ENCODE peak calls at places on chromosomes 11 and 22, in five cellular contexts. T is lower lobe of right lung, V is left ventricle myocardium inferior, Z is heart right ventricle, A is Panc1. O is an unnamed sample.

GRCh38 chr11:27472398-27473016 is at the start of gene LGR4:
- DNase-seq in T (peak), V (peak), Z (peak), A (no peak), O (peak)

GRCh38 chr11:78138694-78139421 is 568 bp downstream of the ALG8 start:
- DNase-seq in A (no peak), T (no peak), V (no peak), Z (no peak), O (no peak)

GRCh38 chr11:45872513-45873356 is 12.7 kb upstream of the MAPK8IP1 start:
- DNase-seq in T (no peak), A (no peak), V (no peak), Z (no peak), O (peak)

GRCh38 chr22:50199836-50200332 is 927 bp upstream of the SELENOO start:
- DNase-seq in V (no peak), Z (no peak), A (no peak), T (no peak), O (no peak)

GRCh38 chr22:28710112-28710888 is 30.7 kb upstream of the TTC28 start:
- DNase-seq in Z (no peak), V (no peak), T (no peak), A (no peak), O (no peak)

GRCh38 chr11:60859616-60860250 is 4.0 kb upstream of the PTGDR2 start:
- DNase-seq in V (no peak), A (no peak), Z (no peak), T (peak), O (peak)

GRCh38 chr11:70583781-70584218 is 185.5 kb downstream of the CTTN start:
- DNase-seq in Z (no peak), V (no peak), A (no peak), T (peak), O (no peak)

GRCh38 chr11:43930868-43931716 is 11.3 kb upstream of the C11orf96 start:
- DNase-seq in Z (no peak), T (no peak), V (no peak), A (no peak), O (no peak)

GRCh38 chr22:29139965-29140782 is 65.5 kb upstream of the EMID1 start:
- DNase-seq in Z (no peak), V (no peak), A (no peak), T (no peak), O (no peak)

GRCh38 chr11:79167510-79168188 is 273.2 kb downstream of the TENM4 start:
- DNase-seq in Z (no peak), A (no peak), V (no peak), T (no peak), O (peak)

GRCh38 chr11:1480555-1481482 is 5.8 kb downstream of the MOB2 start:
- DNase-seq in V (peak), T (peak), A (no peak), Z (no peak), O (no peak)

GRCh38 chr11:126655807-126656128 is 300.3 kb downstream of the ST3GAL4 start:
- DNase-seq in A (no peak), V (no peak), T (no peak), Z (no peak), O (no peak)

GRCh38 chr11:45754746-45755145 is 50.2 kb upstream of the SLC35C1 start:
- DNase-seq in Z (no peak), A (no peak), V (no peak), T (no peak), O (no peak)

GRCh38 chr11:132064987-132065620 is 694.7 kb downstream of the NTM start:
- DNase-seq in A (no peak), V (no peak), Z (no peak), T (no peak), O (no peak)

GRCh38 chr22:49016909-49017768 is 810.5 kb downstream of the BRD1 start:
- DNase-seq in T (peak), Z (no peak), V (no peak), A (no peak), O (no peak)

GRCh38 chr11:60717956-60718355 is 6.6 kb upstream of the MS4A18 start:
- DNase-seq in V (no peak), A (no peak), T (no peak), Z (no peak), O (no peak)

GRCh38 chr11:62466444-62466843 is 47.6 kb downstream of the SCGB1A1 start:
- DNase-seq in V (no peak), T (no peak), Z (no peak), A (no peak), O (no peak)

GRCh38 chr11:102438311-102439062 is 14.1 kb downstream of the TMEM123 start:
- DNase-seq in A (no peak), Z (no peak), T (peak), V (no peak), O (no peak)

GRCh38 chr11:67082071-67082791 is 25.6 kb downstream of the RHOD start:
- DNase-seq in V (no peak), T (no peak), A (no peak), Z (no peak), O (no peak)

GRCh38 chr11:64165842-64166635 is at the start of gene MACROD1:
- DNase-seq in T (peak), V (peak), A (no peak), Z (peak), O (peak)

GRCh38 chr11:44627911-44628729 is 62.7 kb downstream of the CD82 start:
- DNase-seq in T (peak), A (no peak), Z (peak), V (peak), O (peak)

GRCh38 chr22:45064313-45065268 is 54.8 kb upstream of the PHF21B start:
- DNase-seq in A (no peak), V (no peak), Z (no peak), T (no peak), O (no peak)

GRCh38 chr11:91243630-91244029 is 981.0 kb upstream of the FAT3 start:
- DNase-seq in Z (no peak), A (no peak), V (no peak), T (no peak), O (no peak)

GRCh38 chr11:60871378-60872061 is 4.2 kb downstream of the ZP1 start:
- DNase-seq in V (peak), T (peak), A (no peak), Z (peak), O (no peak)

GRCh38 chr22:40707154-40707553 is 27.9 kb downstream of the MCHR1 start:
- DNase-seq in Z (no peak), V (no peak), A (no peak), T (no peak), O (no peak)

GRCh38 chr11:16494918-16495691 is 138.8 kb upstream of the SOX6 start:
- DNase-seq in A (no peak), T (no peak), V (no peak), Z (no peak), O (no peak)

GRCh38 chr11:35274909-35275807 is 136.2 kb downstream of the CD44 start:
- DNase-seq in V (peak), A (no peak), Z (peak), T (peak), O (no peak)

GRCh38 chr11:132115454-132115853 is 745.0 kb downstream of the NTM start:
- DNase-seq in Z (no peak), V (no peak), A (no peak), T (no peak), O (no peak)

GRCh38 chr11:1515082-1516060 is 28.8 kb upstream of the MOB2 start:
- DNase-seq in Z (peak), T (peak), V (peak), A (peak), O (peak)

GRCh38 chr11:122673706-122674105 is 18.2 kb downstream of the UBASH3B start:
- DNase-seq in T (no peak), V (no peak), Z (no peak), A (no peak), O (no peak)

GRCh38 chr11:559020-559620 is 1.4 kb downstream of the LMNTD2 start:
- DNase-seq in A (no peak), Z (no peak), V (no peak), T (no peak), O (no peak)

GRCh38 chr22:43861529-43861928 is 784 bp downstream of the SULT4A1 start:
- DNase-seq in T (no peak), V (no peak), Z (no peak), A (no peak), O (no peak)

GRCh38 chr22:26734339-26735018 is 77.1 kb downstream of the MIAT start:
- DNase-seq in T (no peak), V (no peak), A (no peak), Z (no peak), O (no peak)

GRCh38 chr11:8654503-8654902 is 28.0 kb downstream of the TRIM66 start:
- DNase-seq in Z (no peak), V (no peak), A (no peak), T (no peak), O (no peak)

GRCh38 chr22:50342651-50343540 is at the start of gene PPP6R2:
- DNase-seq in A (no peak), T (peak), V (peak), Z (peak), O (peak)

GRCh38 chr22:20862540-20862939 is 3.7 kb downstream of the SNAP29 start:
- DNase-seq in Z (no peak), A (no peak), T (no peak), V (no peak), O (no peak)

GRCh38 chr22:20858615-20859416 is at the start of the genes PI4KA and SNAP29:
- DNase-seq in A (peak), V (peak), T (peak), Z (peak), O (peak)

GRCh38 chr22:20857838-20858614 is 585 bp downstream of the PI4KA start:
- DNase-seq in A (no peak), Z (peak), V (peak), T (peak), O (peak)

GRCh38 chr22:20857247-20857643 is 1.4 kb downstream of the PI4KA start:
- DNase-seq in T (no peak), V (no peak), A (no peak), Z (no peak), O (no peak)

GRCh38 chr22:20859615-20860014 is 808 bp downstream of the SNAP29 start:
- DNase-seq in Z (no peak), A (no peak), V (no peak), T (no peak), O (no peak)
- H3K27ac ChIP-seq in Z (peak), A (peak), V (peak), T (peak), O (no peak)

GRCh38 chr11:119380160-119380815 is 1.2 kb downstream of the USP2 start:
- DNase-seq in T (no peak), Z (no peak), A (no peak), V (no peak), O (no peak)
- H3K27ac ChIP-seq in T (no peak), Z (peak), A (no peak), V (peak), O (peak)

DNA sequence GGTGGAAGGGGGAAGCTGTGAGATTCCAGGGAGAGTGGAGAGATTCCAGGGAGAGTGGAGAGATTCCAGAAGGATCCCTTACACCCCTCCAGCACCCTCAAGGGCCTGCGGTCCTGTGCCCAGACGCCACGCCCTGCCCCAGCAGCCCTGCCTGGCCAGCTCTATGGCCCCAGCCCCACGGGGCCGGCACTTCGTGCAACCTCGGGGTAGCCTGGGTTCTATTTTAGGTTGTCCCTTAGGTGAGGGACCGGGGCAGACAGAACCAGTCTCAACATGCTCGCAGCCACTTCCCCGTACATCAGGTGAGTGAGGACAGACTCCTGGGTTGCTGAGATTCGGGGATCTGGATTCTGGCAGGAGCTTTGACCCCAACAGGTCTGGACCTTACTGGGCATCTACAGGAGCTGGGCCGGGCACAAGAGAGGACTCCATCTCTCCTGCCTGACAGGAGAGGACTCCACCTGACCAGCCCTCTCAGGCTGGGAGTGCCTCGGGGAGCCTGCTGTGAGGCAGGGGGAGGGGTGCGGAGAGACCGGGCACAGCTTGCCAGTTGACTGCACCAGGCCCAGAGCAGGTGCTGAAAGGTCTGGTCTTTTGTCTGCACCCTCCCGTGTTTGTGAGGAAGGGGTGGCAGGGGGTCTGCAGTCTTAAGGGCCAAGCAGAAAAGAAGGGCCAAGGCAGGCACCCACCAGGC is 8.5 kb upstream of the ADORA2A start:
- DNase-seq in V (no peak), Z (no peak), T (no peak), A (no peak), O (no peak)
- H3K27ac ChIP-seq in V (peak), Z (peak), T (no peak), A (no peak), O (no peak)

DNA sequence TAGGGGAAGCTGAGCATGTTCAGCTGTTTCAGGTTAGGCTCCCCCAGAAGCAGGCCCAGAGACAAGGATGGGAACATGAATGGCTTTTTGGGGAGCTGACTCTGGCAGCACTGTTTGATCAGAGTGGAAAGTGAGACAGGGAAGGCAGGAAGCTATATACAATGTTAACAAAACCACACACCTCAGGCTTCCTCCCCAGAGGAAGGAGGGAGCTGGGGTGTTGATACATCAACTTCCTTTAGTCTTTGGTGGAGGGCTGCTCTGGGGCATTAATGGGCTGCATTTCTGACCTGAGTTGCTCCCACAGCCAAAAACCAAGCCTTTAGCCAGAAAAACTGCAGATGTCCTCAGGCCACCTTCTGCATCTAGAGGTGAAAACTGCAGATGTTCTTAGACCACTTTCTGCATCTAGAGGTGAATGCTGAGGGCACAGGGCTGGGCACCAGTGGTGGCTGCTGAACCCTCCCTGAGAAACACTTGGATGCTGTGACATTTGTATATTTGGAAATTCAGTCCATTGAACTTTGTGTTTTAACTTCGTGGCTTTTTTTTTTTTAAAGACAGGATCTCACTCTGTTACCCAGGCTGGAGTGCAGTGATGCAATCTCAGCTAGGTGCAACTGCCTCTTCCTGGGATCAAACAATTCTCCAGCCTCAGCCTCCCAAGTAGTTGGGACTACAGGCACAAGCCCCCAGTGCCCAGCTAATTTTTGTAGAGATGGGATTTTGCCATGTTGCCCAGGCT is 49.9 kb downstream of the KIAA1671 start:
- DNase-seq in T (no peak), Z (no peak), A (no peak), V (no peak), O (no peak)
- H3K27ac ChIP-seq in T (peak), Z (peak), A (peak), V (peak), O (no peak)

GRCh38 chr11:87039371-87039770 is 1.6 kb downstream of the TMEM135 start:
- DNase-seq in Z (no peak), V (no peak), T (no peak), A (no peak), O (no peak)
- H3K27ac ChIP-seq in Z (peak), V (peak), T (no peak), A (peak), O (no peak)

GRCh38 chr22:31107206-31108118 is at the start of gene SELENOM:
- DNase-seq in Z (peak), T (peak), A (peak), V (peak), O (peak)
- H3K27ac ChIP-seq in Z (peak), T (peak), A (peak), V (peak), O (peak)

GRCh38 chr11:72379384-72380131 is 54.8 kb downstream of the CLPB start:
- DNase-seq in A (no peak), Z (no peak), V (no peak), T (no peak), O (no peak)

GRCh38 chr11:72377596-72377995 is 56.7 kb downstream of the CLPB start:
- DNase-seq in V (no peak), Z (no peak), T (no peak), A (no peak), O (no peak)

GRCh38 chr11:72378704-72379383 is 55.5 kb downstream of the CLPB start:
- DNase-seq in T (peak), A (no peak), Z (peak), V (peak), O (no peak)

GRCh38 chr11:72373163-72373562 is 61.2 kb downstream of the CLPB start:
- DNase-seq in V (no peak), T (peak), Z (no peak), A (no peak), O (no peak)

DNA sequence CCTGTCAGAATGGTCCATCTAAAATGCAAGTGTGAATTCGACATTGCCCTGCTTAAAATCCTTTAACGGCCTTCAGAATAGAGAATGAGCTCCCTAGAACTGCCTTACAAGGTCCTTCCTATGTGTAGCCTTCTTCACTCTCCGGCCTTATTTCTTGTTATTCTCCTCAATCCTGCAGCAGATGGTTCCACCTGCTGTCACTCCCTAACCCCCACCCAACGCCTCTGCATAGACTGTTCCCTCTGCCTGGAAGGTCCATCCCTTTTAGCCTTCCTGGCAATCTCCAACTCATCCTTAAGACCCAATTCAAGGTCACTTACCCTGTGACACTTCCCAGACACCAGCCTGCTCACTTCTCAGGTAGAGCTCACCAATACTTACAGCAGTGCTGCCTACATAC is 59.1 kb downstream of the CLPB start:
- DNase-seq in A (no peak), T (no peak), Z (no peak), V (no peak), O (no peak)
- H3K27ac ChIP-seq in A (no peak), T (no peak), Z (no peak), V (no peak), O (no peak)

GRCh38 chr11:66012371-66012945 is 650 bp downstream of the CST6 start:
- DNase-seq in A (no peak), Z (no peak), T (no peak), V (no peak), O (no peak)

GRCh38 chr11:66011239-66011784 is 496 bp upstream of the CST6 start:
- DNase-seq in A (no peak), Z (no peak), V (no peak), T (peak), O (no peak)

GRCh38 chr11:66012946-66013761 is 1.3 kb downstream of the CST6 start:
- DNase-seq in V (no peak), Z (no peak), T (no peak), A (no peak), O (no peak)

GRCh38 chr11:66013762-66014100 is 1.9 kb downstream of the CST6 start:
- DNase-seq in A (no peak), Z (no peak), V (no peak), T (no peak), O (no peak)

GRCh38 chr11:66011785-66012303 is at the start of gene CST6:
- DNase-seq in Z (no peak), A (no peak), V (no peak), T (no peak), O (no peak)
- H3K27ac ChIP-seq in Z (no peak), A (no peak), V (no peak), T (peak), O (no peak)

O was measured in caudate nucleus.